ENCODE peak calls at places on chromosome 17, in eight cellular contexts. N is breast epithelium, H is transverse colon, M is HCT116, G is body of pancreas, Q is psoas muscle, S is PC-3, C is H9. D is an unnamed sample. For H3K4me1, the result is how much of the 10 kb centered on the place peaks cover.

GRCh38 chr17:896439-896838 is 83.1 kb downstream of the NXN start:
- DNase-seq in N (no peak), H (no peak), M (no peak), G (no peak), Q (no peak), S (no peak), C (no peak), D (no peak)

GRCh38 chr17:54891176-54891821 is 9.4 kb upstream of the TOM1L1 start:
- DNase-seq in N (no peak), H (no peak), M (peak), G (peak), Q (no peak), S (peak), C (peak), D (peak)

GRCh38 chr17:67353161-67353560 is 13.2 kb downstream of the PSMD12 start:
- DNase-seq in N (no peak), H (no peak), M (no peak), G (no peak), Q (no peak), S (no peak), C (no peak), D (no peak)

GRCh38 chr17:81832608-81833159 is 407 bp downstream of the MCRIP1 start:
- DNase-seq in N (peak), H (no peak), M (no peak), G (no peak), Q (peak), S (no peak), C (no peak), D (no peak)

GRCh38 chr17:64001763-64002529 is 3.8 kb downstream of the PRR29 start:
- DNase-seq in N (no peak), H (no peak), M (no peak), G (no peak), Q (peak), S (no peak), C (peak), D (no peak)

GRCh38 chr17:52128721-52129120 is 29.8 kb downstream of the CA10 start:
- DNase-seq in N (no peak), H (no peak), M (no peak), G (no peak), Q (no peak), S (no peak), C (no peak), D (no peak)

GRCh38 chr17:61834610-61835009 is 28.7 kb downstream of the BRIP1 start:
- DNase-seq in N (no peak), H (no peak), M (no peak), G (no peak), Q (no peak), S (no peak), C (no peak), D (no peak)

GRCh38 chr17:18937981-18938691 is 13.8 kb upstream of the SLC5A10 start:
- DNase-seq in N (no peak), H (no peak), M (no peak), G (no peak), Q (no peak), S (peak), C (no peak), D (no peak)

GRCh38 chr17:82667668-82668000 is 19.4 kb upstream of the WDR45B start:
- DNase-seq in N (no peak), H (no peak), M (no peak), G (no peak), Q (no peak), S (no peak), C (no peak), D (no peak)

GRCh38 chr17:43936434-43936833 is 5.8 kb downstream of the PPY start:
- DNase-seq in N (no peak), H (no peak), M (no peak), G (no peak), Q (no peak), S (peak), C (no peak), D (no peak)

GRCh38 chr17:50474523-50474922 is 4.1 kb upstream of the RSAD1 start:
- DNase-seq in N (no peak), H (no peak), M (no peak), G (no peak), Q (no peak), S (no peak), C (no peak), D (no peak)

GRCh38 chr17:67165201-67165600 is 79.8 kb downstream of the HELZ start:
- DNase-seq in N (no peak), H (no peak), M (no peak), G (no peak), Q (no peak), S (no peak), C (no peak), D (no peak)

GRCh38 chr17:38421224-38421841 is 6.9 kb upstream of the ARHGAP23 start:
- DNase-seq in N (no peak), H (no peak), M (no peak), G (no peak), Q (no peak), S (no peak), C (peak), D (no peak)

GRCh38 chr17:35171834-35172233 is 22.4 kb downstream of the SLC35G3 start:
- DNase-seq in N (no peak), H (no peak), M (no peak), G (no peak), Q (no peak), S (peak), C (no peak), D (no peak)

GRCh38 chr17:69757794-69758430 is 317.1 kb upstream of the KCNJ16 start:
- DNase-seq in N (no peak), H (no peak), M (no peak), G (no peak), Q (no peak), S (peak), C (no peak), D (no peak)

GRCh38 chr17:53626286-53626685 is 196.4 kb upstream of the KIF2B start:
- DNase-seq in N (no peak), H (no peak), M (no peak), G (no peak), Q (no peak), S (peak), C (no peak), D (no peak)

GRCh38 chr17:6415616-6416015 is 19.3 kb downstream of the AIPL1 start:
- DNase-seq in N (no peak), H (no peak), M (no peak), G (no peak), Q (no peak), S (no peak), C (no peak), D (no peak)

GRCh38 chr17:19016297-19016696 is 11.7 kb upstream of the FAM83G start:
- DNase-seq in N (no peak), H (no peak), M (no peak), G (no peak), Q (peak), S (no peak), C (no peak), D (no peak)

GRCh38 chr17:8063761-8064589 is 23.5 kb downstream of the ALOX12B start:
- DNase-seq in N (no peak), H (no peak), M (no peak), G (no peak), Q (no peak), S (no peak), C (no peak), D (no peak)

GRCh38 chr17:40550608-40551007 is 14.7 kb downstream of the CCR7 start:
- DNase-seq in N (peak), H (peak), M (no peak), G (peak), Q (peak), S (no peak), C (no peak), D (peak)

GRCh38 chr17:68731465-68731864 is 130.3 kb upstream of the FAM20A start:
- DNase-seq in N (no peak), H (no peak), M (no peak), G (no peak), Q (no peak), S (no peak), C (no peak), D (no peak)

GRCh38 chr17:49553676-49554335 is 21.9 kb upstream of the NXPH3 start:
- DNase-seq in N (no peak), H (no peak), M (no peak), G (no peak), Q (peak), S (no peak), C (no peak), D (no peak)

GRCh38 chr17:32929288-32929574 is 1.3 kb downstream of the TMEM98 start:
- DNase-seq in N (no peak), H (no peak), M (no peak), G (no peak), Q (no peak), S (no peak), C (no peak), D (no peak)

GRCh38 chr17:16258916-16259315 is 41.9 kb downstream of the PIGL start:
- DNase-seq in N (no peak), H (no peak), M (no peak), G (no peak), Q (no peak), S (no peak), C (no peak), D (no peak)

GRCh38 chr17:60141111-60142018 is 8.4 kb upstream of the CA4 start:
- DNase-seq in N (no peak), H (no peak), M (no peak), G (peak), Q (peak), S (no peak), C (no peak), D (no peak)

GRCh38 chr17:57289613-57290012 is 33.3 kb downstream of the MSI2 start:
- DNase-seq in N (no peak), H (no peak), M (no peak), G (no peak), Q (no peak), S (no peak), C (no peak), D (no peak)

GRCh38 chr17:57293077-57293476 is 36.8 kb downstream of the MSI2 start:
- DNase-seq in N (peak), H (no peak), M (peak), G (peak), Q (no peak), S (no peak), C (no peak), D (peak)

GRCh38 chr17:57290955-57291354 is 34.6 kb downstream of the MSI2 start:
- DNase-seq in N (no peak), H (no peak), M (no peak), G (no peak), Q (no peak), S (no peak), C (no peak), D (no peak)

GRCh38 chr17:57294075-57294474 is 37.8 kb downstream of the MSI2 start:
- DNase-seq in N (no peak), H (no peak), M (no peak), G (no peak), Q (no peak), S (no peak), C (no peak), D (no peak)

GRCh38 chr17:57292086-57292485 is 35.8 kb downstream of the MSI2 start:
- DNase-seq in N (no peak), H (no peak), M (no peak), G (no peak), Q (no peak), S (no peak), C (no peak), D (no peak)
- H3K4me1 ChIP-seq in N (under half), H (under half), M (under half), G (under half), Q (half or more), S (under half), C (under half), D (under half)

GRCh38 chr17:57356153-57356721 is 99.9 kb downstream of the MSI2 start:
- DNase-seq in N (no peak), H (no peak), M (no peak), G (no peak), Q (no peak), S (no peak), C (no peak), D (no peak)

GRCh38 chr17:57357830-57358426 is 101.6 kb downstream of the MSI2 start:
- DNase-seq in N (peak), H (peak), M (no peak), G (no peak), Q (no peak), S (peak), C (no peak), D (no peak)

GRCh38 chr17:57357392-57357784 is 101.1 kb downstream of the MSI2 start:
- DNase-seq in N (peak), H (peak), M (no peak), G (peak), Q (peak), S (peak), C (no peak), D (no peak)

GRCh38 chr17:57355090-57355859 is 99.0 kb downstream of the MSI2 start:
- DNase-seq in N (no peak), H (peak), M (no peak), G (no peak), Q (no peak), S (no peak), C (no peak), D (no peak)

DNA sequence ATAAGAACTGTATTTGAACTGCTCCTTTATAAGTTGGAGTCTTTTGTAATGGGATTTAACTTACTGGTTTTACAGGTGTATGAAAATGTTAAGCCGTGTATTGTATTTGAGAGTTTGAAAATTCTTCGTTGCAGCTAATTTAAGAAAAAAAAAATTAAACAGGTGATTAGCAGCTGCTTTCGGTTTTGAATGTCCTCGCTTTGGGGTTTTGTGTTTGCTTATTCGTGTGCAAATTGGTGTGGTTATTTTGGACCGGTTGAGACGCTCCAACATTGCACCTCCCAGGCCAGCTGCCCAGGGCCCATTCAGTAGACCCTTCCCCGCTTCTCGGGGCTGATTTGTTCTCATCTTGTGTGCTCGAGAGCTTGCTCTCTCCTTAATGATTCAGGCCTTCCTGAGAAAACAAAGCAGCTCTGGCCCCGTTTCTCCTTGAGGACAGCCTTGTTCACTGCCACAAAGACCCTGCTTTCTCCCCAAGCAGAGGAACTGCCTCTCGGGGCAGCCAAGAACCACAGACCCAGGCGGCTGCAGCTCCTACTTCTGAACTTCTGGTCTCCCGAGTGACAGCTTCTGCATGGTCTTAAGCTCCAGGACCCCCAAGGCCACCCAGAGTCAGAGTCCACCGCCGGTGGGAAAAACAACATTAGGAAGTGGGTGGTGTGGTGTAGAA is 100.5 kb downstream of the MSI2 start:
- DNase-seq in N (no peak), H (peak), M (no peak), G (no peak), Q (no peak), S (no peak), C (no peak), D (no peak)
- TF ChIP-seq CTCF in N (no peak), H (no peak), M (no peak), G (no peak), Q (no peak), S (no peak), C (no peak), D (no peak)

DNA sequence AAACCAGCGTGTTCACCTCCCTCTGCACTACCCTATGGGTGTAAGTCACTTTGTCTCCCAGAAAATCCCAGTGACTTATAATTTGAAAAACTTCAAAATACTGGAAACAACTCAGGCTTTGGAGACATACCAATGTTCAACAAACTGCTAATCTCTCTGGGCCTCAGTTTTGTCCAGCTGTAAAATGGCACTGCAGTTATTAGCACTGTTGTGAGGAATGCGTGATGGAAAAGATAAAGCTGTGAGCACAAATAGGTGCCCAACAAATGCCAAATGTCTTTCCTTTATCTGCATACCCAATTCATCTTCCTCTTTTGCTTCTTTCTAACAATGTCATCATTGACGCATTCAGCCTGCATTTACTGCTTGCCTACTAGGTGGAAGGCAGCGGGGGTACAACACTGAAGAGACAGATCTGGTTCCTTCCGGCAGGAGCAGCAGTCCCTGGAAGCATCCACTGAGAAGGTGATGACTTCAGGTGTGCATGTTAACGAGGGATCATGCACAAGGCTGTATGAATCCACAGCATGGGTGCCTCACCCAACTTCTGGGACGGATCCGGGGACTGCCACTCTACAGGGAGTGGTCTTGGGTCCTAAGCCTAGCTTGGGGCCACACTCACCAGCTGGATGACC is 63.4 kb downstream of the CYTH1 start:
- DNase-seq in N (no peak), H (no peak), M (no peak), G (no peak), Q (no peak), S (no peak), C (no peak), D (no peak)
- H3K4me1 ChIP-seq in N (under half), H (half or more), M (under half), G (under half), Q (half or more), S (under half), C (under half), D (under half)

DNA sequence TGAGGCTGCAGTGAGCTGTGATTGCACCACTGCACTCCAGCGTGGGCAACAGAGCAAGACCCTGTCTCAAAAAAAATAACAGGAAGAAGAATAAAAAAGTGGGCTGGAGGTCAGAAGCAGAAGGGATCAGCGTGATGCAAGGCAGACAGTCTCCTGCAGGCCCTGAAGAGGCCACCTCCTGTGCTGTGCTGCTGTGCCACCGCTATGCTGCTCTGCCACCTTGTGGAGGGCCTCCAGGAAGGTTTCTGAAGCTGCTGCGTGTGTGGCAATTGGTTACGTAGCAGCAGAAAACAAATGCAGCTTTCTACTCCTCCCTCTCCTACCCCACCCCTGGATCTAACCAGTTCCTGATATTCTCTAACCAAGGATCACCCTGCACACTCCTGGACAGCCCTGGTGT is 815.5 kb downstream of the KCNJ18 start:
- DNase-seq in N (no peak), H (no peak), M (no peak), G (no peak), Q (no peak), S (peak), C (no peak), D (no peak)
- TF ChIP-seq CTCF in N (no peak), H (no peak), M (no peak), G (no peak), Q (no peak), S (peak), C (no peak), D (peak)

GRCh38 chr17:80772906-80773242 is 218.8 kb upstream of the CHMP6 start:
- DNase-seq in N (no peak), H (no peak), M (no peak), G (no peak), Q (no peak), S (no peak), C (no peak), D (no peak)

GRCh38 chr17:80771612-80772005 is 220.0 kb upstream of the CHMP6 start:
- DNase-seq in N (no peak), H (no peak), M (no peak), G (no peak), Q (no peak), S (no peak), C (peak), D (no peak)

GRCh38 chr17:80769516-80769915 is 222.1 kb upstream of the CHMP6 start:
- DNase-seq in N (no peak), H (no peak), M (no peak), G (no peak), Q (no peak), S (no peak), C (no peak), D (no peak)

GRCh38 chr17:80769936-80770625 is 221.6 kb upstream of the CHMP6 start:
- DNase-seq in N (no peak), H (no peak), M (no peak), G (no peak), Q (no peak), S (no peak), C (no peak), D (no peak)

GRCh38 chr17:80770881-80771611 is 220.6 kb upstream of the CHMP6 start:
- DNase-seq in N (no peak), H (no peak), M (no peak), G (no peak), Q (no peak), S (no peak), C (peak), D (no peak)
- H3K4me1 ChIP-seq in N (under half), H (under half), M (under half), G (under half), Q (under half), S (under half), C (under half), D (under half)

DNA sequence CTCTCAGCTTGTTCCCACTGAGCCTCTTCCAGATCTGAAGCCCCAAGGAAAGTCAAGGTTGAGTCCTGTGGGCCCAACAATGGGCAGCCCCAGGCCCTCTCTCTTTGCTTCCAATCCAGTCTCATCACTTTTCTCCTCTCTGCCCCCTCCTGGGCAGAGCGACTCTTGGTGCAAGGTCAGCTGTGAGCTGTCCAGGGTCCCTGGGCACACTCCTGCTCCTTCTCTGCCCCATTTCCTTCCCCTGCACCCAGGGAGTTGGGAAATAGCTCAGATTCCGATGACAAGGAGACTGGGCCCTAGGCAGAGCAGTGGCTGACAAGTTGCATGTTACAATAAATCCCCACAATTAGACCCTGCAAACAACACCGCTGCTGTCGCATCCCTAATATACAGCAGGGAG is 16.1 kb upstream of the CRHR1 start:
- DNase-seq in N (no peak), H (no peak), M (no peak), G (no peak), Q (peak), S (peak), C (peak), D (no peak)
- TF ChIP-seq CTCF in N (no peak), H (no peak), M (no peak), G (no peak), Q (no peak), S (peak), C (peak), D (no peak)

DNA sequence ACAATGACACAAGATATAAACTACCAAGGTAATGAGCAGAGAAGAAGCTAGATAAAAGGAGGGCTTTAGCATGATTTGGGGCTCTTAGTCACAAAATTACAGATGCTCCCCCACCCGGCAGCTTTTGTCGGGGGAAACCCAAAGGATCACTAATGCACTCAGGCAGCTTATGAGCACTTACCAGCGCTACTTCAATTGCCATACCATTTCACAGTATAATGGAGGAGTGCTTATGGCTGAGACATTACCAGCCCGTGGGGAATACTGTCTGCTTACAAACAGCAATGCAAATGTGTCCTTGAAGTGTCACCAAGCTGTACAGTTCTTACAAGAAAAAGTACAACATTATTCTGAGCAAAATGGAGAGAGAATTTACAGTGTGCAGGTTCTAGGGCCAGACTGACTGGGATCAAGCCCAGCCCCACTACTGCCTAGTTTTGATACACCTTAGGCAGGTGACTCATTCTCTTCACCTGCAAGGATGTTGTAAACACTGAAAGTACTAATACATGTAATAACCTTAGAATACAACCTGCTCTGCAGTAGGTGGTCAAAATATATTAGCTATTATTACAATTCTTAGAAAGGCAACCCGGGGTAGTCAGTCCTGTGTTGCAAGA is 16.3 kb downstream of the ANKFY1 start:
- DNase-seq in N (no peak), H (peak), M (no peak), G (no peak), Q (no peak), S (peak), C (no peak), D (no peak)
- H3K4me1 ChIP-seq in N (under half), H (under half), M (under half), G (under half), Q (half or more), S (under half), C (under half), D (under half)

GRCh38 chr17:45016823-45017222 is 34.6 kb downstream of the DCAKD start:
- DNase-seq in N (no peak), H (no peak), M (no peak), G (no peak), Q (no peak), S (peak), C (peak), D (peak)
- TF ChIP-seq CTCF in N (no peak), H (no peak), M (peak), G (no peak), Q (no peak), S (peak), C (peak), D (peak)

D was measured in Caco-2.